ENCODE peak calls at places on chromosome 12, in ten cellular contexts. Y is HCT116, P is mesenchymal stem cell, F is HepG2, L is neural progenitor cell, U is H9, W is IMR-90, I is GM12878, A is SK-N-SH, B is MM.1S. R is an unnamed sample.

GRCh38 chr12:46269429-46270241 is 792 bp upstream of the SLC38A1 start:
- DNase-seq in I (no peak), P (peak; percentile 52), L (peak; percentile 56), B (no peak), W (no peak), U (peak; percentile 64), Y (no peak), A (no peak), F (no peak), R (peak; percentile 62)

GRCh38 chr12:120247621-120248030 is 17.9 kb downstream of the PXN start:
- DNase-seq in W (peak; percentile 77), B (no peak), I (no peak), L (no peak), U (no peak), A (no peak), Y (no peak), F (no peak), P (peak; percentile 87), R (no peak)

GRCh38 chr12:24227550-24227949 is 278.1 kb upstream of the SOX5 start:
- DNase-seq in Y (no peak), I (no peak), L (no peak), P (peak; percentile 21), F (no peak), B (no peak), W (peak; percentile 16), A (no peak), U (no peak), R (no peak)

GRCh38 chr12:51900323-51900889 is 6.9 kb upstream of the ACVRL1 start:
- DNase-seq in Y (no peak), B (no peak), A (no peak), P (no peak), F (no peak), I (no peak), W (no peak), L (no peak), U (no peak), R (peak; percentile 19)

GRCh38 chr12:29695026-29695425 is 88.7 kb downstream of the TMTC1 start:
- DNase-seq in P (peak; percentile 43), L (no peak), Y (no peak), U (no peak), W (no peak), A (no peak), B (no peak), F (no peak), I (no peak), R (no peak)

GRCh38 chr12:52741378-52742195 is 35.6 kb downstream of the KRT76 start:
- DNase-seq in B (peak; percentile 74), F (peak; percentile 24), U (peak; percentile 77), W (peak; percentile 46), A (no peak), P (peak; percentile 51), I (no peak), Y (peak; percentile 4), L (peak; percentile 91), R (peak; percentile 69)

GRCh38 chr12:101299346-101299745 is 19.4 kb downstream of the UTP20 start:
- DNase-seq in F (no peak), B (no peak), W (peak; percentile 53), P (no peak), A (no peak), I (no peak), Y (no peak), L (no peak), U (no peak), R (no peak)

GRCh38 chr12:88509347-88509746 is 70.9 kb downstream of the KITLG start:
- DNase-seq in P (no peak), I (no peak), U (no peak), B (no peak), W (peak; percentile 52), L (no peak), F (no peak), Y (no peak), A (no peak), R (no peak)

GRCh38 chr12:42086021-42086420 is 58.7 kb downstream of the GXYLT1 start:
- DNase-seq in W (peak; percentile 63), Y (no peak), L (no peak), A (no peak), F (no peak), B (no peak), I (no peak), U (no peak), P (peak; percentile 15), R (no peak)

GRCh38 chr12:94596596-94596995 is 53.8 kb downstream of the TMCC3 start:
- DNase-seq in L (no peak), I (no peak), B (no peak), W (peak; percentile 6), Y (no peak), U (no peak), P (peak; percentile 45), F (no peak), A (no peak), R (no peak)

GRCh38 chr12:55653031-55653430 is 16.3 kb downstream of the OR10P1 start:
- DNase-seq in I (no peak), L (no peak), Y (no peak), P (no peak), A (no peak), F (no peak), U (no peak), W (no peak), B (no peak), R (no peak)

DNA sequence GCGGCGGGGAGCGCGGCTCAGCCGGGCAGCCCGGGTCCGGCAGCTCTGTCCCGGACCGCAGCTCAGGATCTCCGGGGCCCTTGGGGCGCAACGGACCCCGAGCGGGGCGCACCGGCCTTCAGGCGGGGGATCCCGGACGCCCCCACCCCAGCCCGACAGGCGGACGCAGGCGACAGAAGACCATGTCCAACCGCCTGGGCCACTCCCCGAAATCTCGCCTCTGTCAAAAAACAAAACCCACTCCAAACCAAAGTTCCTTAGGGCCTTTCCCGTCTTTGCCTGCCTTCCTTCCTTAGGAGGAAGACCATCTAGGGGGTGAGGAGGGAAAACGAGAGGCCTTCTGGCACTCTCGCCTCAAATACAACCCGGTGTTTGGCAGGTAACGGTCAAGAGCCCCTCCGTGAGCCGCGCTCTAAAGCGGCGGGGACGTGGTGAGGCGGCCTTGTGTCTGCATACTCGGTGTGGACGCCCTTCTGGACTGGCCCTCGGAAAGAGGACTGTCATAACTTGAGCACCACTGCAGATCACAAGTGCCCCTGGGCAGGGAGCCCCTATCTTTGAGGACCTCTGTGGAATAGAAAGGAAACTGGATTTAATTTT is 611 bp downstream of the HCFC2 start:
- DNase-seq in A (peak; percentile 34), B (peak; percentile 28), I (no peak), L (peak; percentile 34), F (no peak), Y (no peak), P (peak; percentile 38), U (no peak), W (no peak), R (peak; percentile 31)
- H3K9ac ChIP-seq in A (peak overlapping the region; percentile 74), B (peak overlapping the region; percentile 76), I (peak overlapping the region; percentile 82), L (no peak overlapping the region), F (peak overlapping the region; percentile 73), Y (peak overlapping the region; percentile 62), P (peak overlapping the region; percentile 95), U (no peak overlapping the region), W (peak overlapping the region; percentile 89), R (peak overlapping the region; percentile 92)

GRCh38 chr12:93107514-93107942 is 178.4 kb upstream of the EEA1 start:
- DNase-seq in U (no peak), Y (no peak), B (no peak), F (no peak), P (peak; percentile 87), I (no peak), W (peak; percentile 40), L (no peak), A (no peak), R (no peak)
- H3K27ac ChIP-seq in U (no peak overlapping the region), Y (no peak overlapping the region), B (no peak overlapping the region), F (no peak overlapping the region), P (no peak overlapping the region), I (no peak overlapping the region), W (peak overlapping the region; percentile 40), L (no peak overlapping the region), A (peak overlapping the region; percentile 82), R (no peak overlapping the region)

DNA sequence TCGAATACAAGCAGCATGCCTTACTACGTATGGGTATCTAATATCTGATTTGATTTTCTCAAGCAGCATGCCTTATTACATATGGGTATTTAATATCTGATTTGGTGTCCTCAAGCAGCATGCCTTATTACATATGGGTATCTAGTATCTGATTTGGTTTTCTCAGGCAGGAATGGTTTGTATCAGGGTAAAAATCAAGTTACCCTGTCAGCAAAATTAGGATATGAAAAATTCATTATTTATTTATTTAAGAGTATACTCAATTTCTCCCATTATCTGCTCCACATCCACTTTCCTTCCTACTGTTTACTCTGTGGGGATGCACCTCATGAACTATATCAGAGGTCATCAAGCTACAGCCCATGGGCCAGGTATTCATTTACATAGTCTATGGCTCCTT is 21.9 kb downstream of the ZNF891 start:
- DNase-seq in A (no peak), B (no peak), I (no peak), F (no peak), L (no peak), W (no peak), Y (no peak), P (no peak), U (no peak), R (no peak)
- H3K9me3 ChIP-seq in A (peaks cover 88% of the 10 kb centered on the region), B (no peaks in the 10 kb centered on the region), I (peaks cover 46% of the 10 kb centered on the region), F (peaks cover 96% of the 10 kb centered on the region), L (peaks cover 86% of the 10 kb centered on the region), W (peaks cover 79% of the 10 kb centered on the region), Y (peaks cover 50% of the 10 kb centered on the region), P (peaks cover 96% of the 10 kb centered on the region), U (peaks cover 86% of the 10 kb centered on the region), R (peaks cover 30% of the 10 kb centered on the region)

GRCh38 chr12:32048791-32049190 is 57.9 kb upstream of the BICD1 start:
- DNase-seq in L (no peak), Y (no peak), I (no peak), U (no peak), W (no peak), F (no peak), A (no peak), B (no peak), P (no peak), R (no peak)

GRCh38 chr12:32053881-32054624 is 52.6 kb upstream of the BICD1 start:
- DNase-seq in W (peak; percentile 40), A (no peak), P (no peak), L (no peak), F (peak; percentile 28), B (peak; percentile 16), U (no peak), I (no peak), Y (no peak), R (no peak)

GRCh38 chr12:32052300-32052691 is 54.4 kb upstream of the BICD1 start:
- DNase-seq in P (no peak), F (no peak), A (no peak), Y (no peak), U (no peak), W (no peak), B (no peak), L (no peak), I (no peak), R (no peak)

GRCh38 chr12:32049956-32050355 is 56.7 kb upstream of the BICD1 start:
- DNase-seq in U (no peak), W (peak; percentile 56), P (peak; percentile 82), Y (no peak), F (no peak), I (no peak), L (no peak), B (no peak), A (no peak), R (no peak)

GRCh38 chr12:32051511-32052299 is 54.9 kb upstream of the BICD1 start:
- DNase-seq in A (no peak), U (no peak), B (no peak), P (peak; percentile 92), L (no peak), Y (peak; percentile 48), W (peak; percentile 96), I (no peak), F (no peak), R (no peak)
- H3K9ac ChIP-seq in A (no peak overlapping the region), U (no peak overlapping the region), B (no peak overlapping the region), P (peak overlapping the region; percentile 56), L (no peak overlapping the region), Y (no peak overlapping the region), W (no peak overlapping the region), I (no peak overlapping the region), F (no peak overlapping the region), R (no peak overlapping the region)

R was measured in colonic mucosa.